ENCODE peak calls at places on chromosome 14, in ten cellular contexts. Q, E, J, R, U, H, A, Z, D and V are unnamed samples.

GRCh38 chr14:85604671-85605070 is 74.7 kb downstream of the FLRT2 start:
- DNase-seq in J (no peak), H (no peak), Q (no peak), R (no peak), E (no peak), D (no peak), U (no peak), Z (no peak), A (no peak), V (no peak)

GRCh38 chr14:37114039-37114438 is 58.4 kb downstream of the SLC25A21 start:
- DNase-seq in U (no peak), E (no peak), Z (no peak), D (no peak), J (peak; percentile 54), A (no peak), Q (no peak), H (no peak), R (no peak), V (no peak)

GRCh38 chr14:60485600-60486251 is at the start of gene C14orf39:
- DNase-seq in J (no peak), A (peak; percentile 73), H (no peak), Z (no peak), R (no peak), U (no peak), E (no peak), Q (peak; percentile 71), D (no peak), V (no peak)

GRCh38 chr14:103118663-103119404 is 4.4 kb upstream of the TNFAIP2 start:
- DNase-seq in A (peak; percentile 82), D (no peak), E (peak; percentile 72), Z (no peak), R (no peak), J (no peak), Q (no peak), H (no peak), U (no peak), V (no peak)

GRCh38 chr14:95265106-95266094 is 54.3 kb downstream of the CLMN start:
- DNase-seq in Q (no peak), Z (peak; percentile 32), J (peak; percentile 31), R (peak; percentile 92), A (no peak), D (no peak), U (peak; percentile 78), E (peak; percentile 26), H (peak; percentile 50), V (no peak)

GRCh38 chr14:105305350-105305749 is 4.5 kb upstream of the BRF1 start:
- DNase-seq in H (no peak), R (no peak), Z (no peak), A (no peak), Q (no peak), D (no peak), U (no peak), J (no peak), E (no peak), V (no peak)

GRCh38 chr14:79584679-79585078 is 626.6 kb downstream of the DIO2 start:
- DNase-seq in A (no peak), D (no peak), J (peak; percentile 97), U (no peak), R (no peak), Z (peak; percentile 33), E (no peak), Q (no peak), H (no peak), V (no peak)

GRCh38 chr14:76091036-76091435 is 60.7 kb upstream of the GPATCH2L start:
- DNase-seq in Q (no peak), R (no peak), U (peak; percentile 82), D (peak; percentile 44), Z (peak; percentile 30), J (peak; percentile 47), H (no peak), A (no peak), E (peak; percentile 46), V (no peak)

GRCh38 chr14:72775923-72776554 is 117.9 kb downstream of the DPF3 start:
- DNase-seq in D (no peak), H (no peak), Z (no peak), E (no peak), U (no peak), J (no peak), Q (no peak), A (no peak), R (no peak), V (no peak)

GRCh38 chr14:99424306-99424877 is 56.3 kb downstream of the SETD3 start:
- DNase-seq in E (no peak), A (no peak), D (no peak), U (no peak), Q (no peak), Z (no peak), R (no peak), J (no peak), H (no peak), V (no peak)

GRCh38 chr14:21100931-21101330 is at the start of gene TMEM253:
- DNase-seq in U (no peak), Z (no peak), E (no peak), A (no peak), J (no peak), D (no peak), Q (no peak), R (no peak), H (no peak), V (no peak)

GRCh38 chr14:33477752-33478151 is 473.1 kb downstream of the EGLN3 start:
- DNase-seq in D (no peak), A (no peak), E (no peak), Z (no peak), H (no peak), U (no peak), J (no peak), Q (no peak), R (no peak), V (no peak)

GRCh38 chr14:42715316-42715715 is 1108.6 kb downstream of the LRFN5 start:
- DNase-seq in J (no peak), D (no peak), U (no peak), R (no peak), Z (no peak), H (no peak), Q (no peak), E (no peak), A (no peak), V (no peak)

GRCh38 chr14:69464829-69465228 is 19.7 kb upstream of the PLEKHD1 start:
- DNase-seq in J (peak; percentile 92), R (no peak), Z (peak; percentile 91), H (no peak), U (peak; percentile 85), E (no peak), Q (no peak), A (no peak), D (no peak), V (no peak)

GRCh38 chr14:89296281-89296745 is 120.7 kb downstream of the FOXN3 start:
- DNase-seq in Z (no peak), H (no peak), A (peak; percentile 18), D (no peak), U (no peak), E (no peak), Q (no peak), R (no peak), J (no peak), V (peak; percentile 61)

GRCh38 chr14:34872822-34873590 is 2.2 kb downstream of the BAZ1A start:
- DNase-seq in Q (no peak), R (peak; percentile 75), A (no peak), J (peak; percentile 35), D (no peak), U (peak; percentile 27), H (peak; percentile 15), E (no peak), Z (peak; percentile 26), V (no peak)

GRCh38 chr14:35628989-35629388 is 95.0 kb downstream of the INSM2 start:
- DNase-seq in R (no peak), Q (no peak), Z (no peak), A (no peak), E (no peak), U (no peak), D (no peak), H (no peak), J (peak; percentile 8), V (no peak)

GRCh38 chr14:73240816-73241480 is 3.6 kb downstream of the PAPLN start:
- DNase-seq in E (no peak), J (no peak), U (no peak), H (no peak), R (no peak), Q (no peak), A (no peak), D (no peak), Z (peak; percentile 3), V (no peak)